ENCODE peak calls at places on chromosome 14, in four cellular contexts. One of them, this sample, is unnamed.

GRCh38 chr14:72776701-72777255 is 117.1 kb downstream of the DPF3 start:
- DNase-seq in GM23248: no peak
- DNase-seq in heart right ventricle: no peak
- DNase-seq in Panc1: no peak
- DNase-seq in this sample: no peak

GRCh38 chr14:23183479-23183878 is at the start of gene SLC7A8:
- DNase-seq in GM23248: peak
- DNase-seq in heart right ventricle: peak
- DNase-seq in Panc1: no peak
- DNase-seq in this sample: peak

GRCh38 chr14:65877187-65877586 is 464.7 kb downstream of the FUT8 start:
- DNase-seq in GM23248: no peak
- DNase-seq in Panc1: no peak
- DNase-seq in heart right ventricle: no peak
- DNase-seq in this sample: no peak

GRCh38 chr14:100424504-100425453 is 101.6 kb downstream of the SLC25A47 start:
- DNase-seq in Panc1: no peak
- DNase-seq in heart right ventricle: no peak
- DNase-seq in GM23248: peak
- DNase-seq in this sample: no peak

GRCh38 chr14:79294506-79294905 is 916.8 kb downstream of the DIO2 start:
- DNase-seq in GM23248: no peak
- DNase-seq in Panc1: no peak
- DNase-seq in heart right ventricle: no peak
- DNase-seq in this sample: no peak

GRCh38 chr14:69716483-69717187 is 50.3 kb upstream of the SRSF5 start:
- DNase-seq in heart right ventricle: no peak
- DNase-seq in GM23248: peak
- DNase-seq in Panc1: no peak
- DNase-seq in this sample: no peak

GRCh38 chr14:69489495-69489894 is 5.0 kb downstream of the PLEKHD1 start:
- DNase-seq in heart right ventricle: no peak
- DNase-seq in Panc1: no peak
- DNase-seq in GM23248: no peak
- DNase-seq in this sample: no peak

GRCh38 chr14:68441532-68441931 is 351.3 kb downstream of the ZFP36L1 start:
- DNase-seq in heart right ventricle: no peak
- DNase-seq in GM23248: peak
- DNase-seq in Panc1: no peak
- DNase-seq in this sample: no peak

GRCh38 chr14:29643415-29644206 is 284.0 kb downstream of the PRKD1 start:
- DNase-seq in GM23248: peak
- DNase-seq in heart right ventricle: no peak
- DNase-seq in Panc1: no peak
- DNase-seq in this sample: peak

GRCh38 chr14:71142375-71143038 is 235.2 kb downstream of the PCNX1 start:
- DNase-seq in GM23248: peak
- DNase-seq in Panc1: no peak
- DNase-seq in heart right ventricle: no peak
- DNase-seq in this sample: no peak

GRCh38 chr14:84825481-84825880 is 704.5 kb upstream of the FLRT2 start:
- DNase-seq in GM23248: peak
- DNase-seq in Panc1: no peak
- DNase-seq in heart right ventricle: no peak
- DNase-seq in this sample: no peak

GRCh38 chr14:74551431-74551830 is 57.9 kb downstream of the ISCA2 start:
- DNase-seq in Panc1: no peak
- DNase-seq in GM23248: no peak
- DNase-seq in heart right ventricle: no peak
- DNase-seq in this sample: no peak

GRCh38 chr14:97523936-97524335 is 726.8 kb downstream of the VRK1 start:
- DNase-seq in GM23248: no peak
- DNase-seq in heart right ventricle: no peak
- DNase-seq in Panc1: no peak
- DNase-seq in this sample: peak

GRCh38 chr14:99737451-99737951 is 53.4 kb downstream of the CYP46A1 start:
- DNase-seq in Panc1: no peak
- DNase-seq in GM23248: peak
- DNase-seq in heart right ventricle: peak
- DNase-seq in this sample: no peak

GRCh38 chr14:53064461-53064860 is 88.7 kb downstream of the DDHD1 start:
- DNase-seq in heart right ventricle: no peak
- DNase-seq in GM23248: no peak
- DNase-seq in Panc1: no peak
- DNase-seq in this sample: no peak

GRCh38 chr14:82704218-82704617 is 1170.6 kb upstream of the SEL1L start:
- DNase-seq in Panc1: no peak
- DNase-seq in GM23248: no peak
- DNase-seq in heart right ventricle: no peak
- DNase-seq in this sample: no peak

GRCh38 chr14:69285661-69286255 is 25.8 kb downstream of the GALNT16 start:
- DNase-seq in Panc1: no peak
- DNase-seq in heart right ventricle: no peak
- DNase-seq in GM23248: no peak
- DNase-seq in this sample: no peak

GRCh38 chr14:100556076-100556475 is 31.1 kb downstream of the BEGAIN start:
- DNase-seq in GM23248: no peak
- DNase-seq in heart right ventricle: no peak
- DNase-seq in Panc1: no peak
- DNase-seq in this sample: no peak

GRCh38 chr14:43778607-43778955 is 728.5 kb downstream of the FSCB start:
- DNase-seq in Panc1: no peak
- DNase-seq in heart right ventricle: no peak
- DNase-seq in GM23248: no peak
- DNase-seq in this sample: no peak

GRCh38 chr14:105711841-105712460 is 185.6 kb downstream of the TMEM121 start:
- DNase-seq in Panc1: no peak
- DNase-seq in GM23248: no peak
- DNase-seq in heart right ventricle: no peak
- DNase-seq in this sample: no peak

GRCh38 chr14:89678715-89679220 is 261.7 kb upstream of the FOXN3 start:
- DNase-seq in GM23248: no peak
- DNase-seq in Panc1: no peak
- DNase-seq in heart right ventricle: no peak
- DNase-seq in this sample: no peak

GRCh38 chr14:52349731-52350130 is 35.6 kb downstream of the PTGER2 start:
- DNase-seq in Panc1: no peak
- DNase-seq in heart right ventricle: no peak
- DNase-seq in GM23248: no peak
- DNase-seq in this sample: no peak

GRCh38 chr14:22474730-22475351 is 114.2 kb downstream of the DAD1 start:
- DNase-seq in heart right ventricle: no peak
- DNase-seq in GM23248: peak
- DNase-seq in Panc1: no peak
- DNase-seq in this sample: peak

GRCh38 chr14:78790262-78790661 is 620.1 kb downstream of the NRXN3 start:
- DNase-seq in heart right ventricle: no peak
- DNase-seq in GM23248: peak
- DNase-seq in Panc1: no peak
- DNase-seq in this sample: peak

GRCh38 chr14:102140027-102140749 is 491 bp downstream of the WDR20 start:
- DNase-seq in GM23248: peak
- DNase-seq in heart right ventricle: no peak
- DNase-seq in Panc1: no peak
- DNase-seq in this sample: peak

GRCh38 chr14:50523271-50524041 is 8.9 kb downstream of the MAP4K5 start:
- DNase-seq in Panc1: no peak
- DNase-seq in GM23248: no peak
- DNase-seq in heart right ventricle: no peak
- DNase-seq in this sample: no peak
- H3K27ac ChIP-seq in Panc1: no peak
- H3K27ac ChIP-seq in GM23248: no peak
- H3K27ac ChIP-seq in heart right ventricle: no peak
- H3K27ac ChIP-seq in this sample: no peak

DNA sequence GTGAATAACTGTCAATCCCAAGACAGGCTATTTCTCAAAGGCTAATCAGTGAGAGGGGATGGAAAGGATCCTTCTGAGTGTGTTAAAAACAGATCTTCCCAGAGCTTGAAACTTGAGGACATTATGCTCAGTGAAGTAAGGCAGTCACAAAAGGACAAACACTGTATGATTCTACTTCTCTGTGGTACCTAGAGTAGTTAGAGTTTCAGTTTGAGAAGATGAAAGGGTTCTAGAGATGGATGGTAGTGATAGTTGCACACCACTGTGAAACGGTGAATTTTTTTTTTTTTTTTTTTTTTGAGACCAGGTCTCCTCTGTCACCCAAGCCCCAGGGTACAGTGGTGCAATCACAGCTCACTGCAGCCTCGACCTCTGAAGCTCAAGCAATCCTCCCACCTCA is 133.8 kb downstream of the SAMD4A start:
- DNase-seq in GM23248: no peak
- DNase-seq in heart right ventricle: no peak
- DNase-seq in Panc1: no peak
- DNase-seq in this sample: no peak
- H3K27ac ChIP-seq in GM23248: no peak
- H3K27ac ChIP-seq in heart right ventricle: no peak
- H3K27ac ChIP-seq in Panc1: no peak
- H3K27ac ChIP-seq in this sample: no peak

GRCh38 chr14:94376108-94376975 is 12.1 kb downstream of the SERPINA1 start:
- DNase-seq in GM23248: no peak
- DNase-seq in heart right ventricle: no peak
- DNase-seq in Panc1: no peak
- DNase-seq in this sample: no peak

GRCh38 chr14:94372021-94372605 is 16.3 kb downstream of the SERPINA1 start:
- DNase-seq in Panc1: no peak
- DNase-seq in GM23248: no peak
- DNase-seq in heart right ventricle: no peak
- DNase-seq in this sample: no peak

GRCh38 chr14:94375552-94376107 is 12.8 kb downstream of the SERPINA1 start:
- DNase-seq in GM23248: no peak
- DNase-seq in heart right ventricle: no peak
- DNase-seq in Panc1: no peak
- DNase-seq in this sample: no peak

GRCh38 chr14:94374749-94375148 is 13.7 kb downstream of the SERPINA1 start:
- DNase-seq in heart right ventricle: no peak
- DNase-seq in Panc1: no peak
- DNase-seq in GM23248: no peak
- DNase-seq in this sample: no peak

DNA sequence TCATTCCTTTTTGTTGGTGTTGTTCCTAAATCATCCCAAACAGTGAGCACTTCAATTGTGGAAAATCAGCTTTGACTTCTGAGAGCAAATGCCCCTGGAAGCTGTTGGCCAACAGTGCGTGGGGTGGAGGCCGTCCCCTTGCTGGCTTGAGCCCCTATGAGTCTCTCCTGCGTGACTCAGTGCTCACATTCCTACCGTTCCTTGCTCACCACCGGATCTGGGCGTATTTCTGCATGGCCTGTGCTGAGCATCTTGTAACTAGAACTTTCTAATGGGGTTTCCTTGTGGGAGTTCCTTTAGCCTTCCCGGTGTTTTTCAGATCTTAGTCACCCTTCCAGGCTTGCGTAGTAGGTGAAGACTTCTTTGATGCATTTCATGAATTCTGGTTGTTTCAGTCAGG is 14.7 kb downstream of the SERPINA1 start:
- DNase-seq in heart right ventricle: no peak
- DNase-seq in GM23248: peak
- DNase-seq in Panc1: peak
- DNase-seq in this sample: no peak
- H3K27ac ChIP-seq in heart right ventricle: no peak
- H3K27ac ChIP-seq in GM23248: peak
- H3K27ac ChIP-seq in Panc1: no peak
- H3K27ac ChIP-seq in this sample: no peak

DNA sequence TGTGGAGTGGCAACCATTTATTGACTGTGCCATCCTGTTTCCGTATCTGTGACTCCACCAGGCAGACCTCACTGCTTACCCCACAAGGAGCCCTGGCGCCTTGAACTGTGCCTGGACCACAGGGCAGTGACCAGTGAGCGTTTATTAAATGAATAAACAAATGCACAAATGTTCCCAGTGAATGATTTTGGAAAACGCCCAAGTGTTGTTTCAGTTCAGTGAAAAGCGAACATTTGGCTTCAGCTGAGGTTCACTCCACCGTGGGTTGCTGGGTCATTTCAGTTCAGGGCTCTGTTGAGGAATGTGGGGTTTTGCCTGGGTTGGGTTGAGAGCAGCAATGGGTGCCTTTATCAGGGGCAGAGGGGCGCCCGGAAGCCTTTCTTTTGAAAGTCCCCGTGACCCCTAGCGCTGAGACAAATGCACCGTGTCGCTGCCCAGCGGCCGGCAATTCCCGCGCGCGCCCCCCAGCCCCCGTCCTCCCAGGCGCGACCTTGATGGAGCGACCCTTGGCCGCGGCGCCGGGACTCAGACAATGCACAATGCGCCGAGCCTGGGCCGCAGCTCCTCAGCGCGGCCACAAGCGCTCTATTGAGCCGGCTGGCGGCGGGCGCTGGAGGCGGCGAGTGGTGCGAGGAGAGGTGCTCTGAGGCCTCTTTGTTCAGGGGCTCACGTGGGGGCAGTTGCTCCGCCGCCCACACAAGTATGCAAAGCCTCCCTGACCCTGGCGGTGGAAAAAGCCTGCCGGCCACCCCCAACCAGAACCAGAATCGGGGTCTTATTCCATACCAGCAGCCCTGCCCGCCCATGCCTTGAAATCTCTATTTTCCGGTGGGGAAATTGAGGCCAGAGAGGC is 40.5 kb upstream of the CLMN start:
- DNase-seq in GM23248: no peak
- DNase-seq in heart right ventricle: no peak
- DNase-seq in Panc1: no peak
- DNase-seq in this sample: no peak
- H3K27ac ChIP-seq in GM23248: no peak
- H3K27ac ChIP-seq in heart right ventricle: no peak
- H3K27ac ChIP-seq in Panc1: no peak
- H3K27ac ChIP-seq in this sample: no peak

GRCh38 chr14:77067632-77068514 is 30.2 kb upstream of the CIPC start:
- DNase-seq in Panc1: peak
- DNase-seq in heart right ventricle: peak
- DNase-seq in GM23248: peak
- DNase-seq in this sample: peak

GRCh38 chr14:77069551-77069950 is 28.5 kb upstream of the CIPC start:
- DNase-seq in heart right ventricle: no peak
- DNase-seq in Panc1: no peak
- DNase-seq in GM23248: no peak
- DNase-seq in this sample: no peak

GRCh38 chr14:77074969-77075368 is 23.1 kb upstream of the CIPC start:
- DNase-seq in Panc1: no peak
- DNase-seq in GM23248: no peak
- DNase-seq in heart right ventricle: no peak
- DNase-seq in this sample: no peak

GRCh38 chr14:77068515-77069200 is 29.4 kb upstream of the CIPC start:
- DNase-seq in heart right ventricle: no peak
- DNase-seq in Panc1: no peak
- DNase-seq in GM23248: no peak
- DNase-seq in this sample: no peak

DNA sequence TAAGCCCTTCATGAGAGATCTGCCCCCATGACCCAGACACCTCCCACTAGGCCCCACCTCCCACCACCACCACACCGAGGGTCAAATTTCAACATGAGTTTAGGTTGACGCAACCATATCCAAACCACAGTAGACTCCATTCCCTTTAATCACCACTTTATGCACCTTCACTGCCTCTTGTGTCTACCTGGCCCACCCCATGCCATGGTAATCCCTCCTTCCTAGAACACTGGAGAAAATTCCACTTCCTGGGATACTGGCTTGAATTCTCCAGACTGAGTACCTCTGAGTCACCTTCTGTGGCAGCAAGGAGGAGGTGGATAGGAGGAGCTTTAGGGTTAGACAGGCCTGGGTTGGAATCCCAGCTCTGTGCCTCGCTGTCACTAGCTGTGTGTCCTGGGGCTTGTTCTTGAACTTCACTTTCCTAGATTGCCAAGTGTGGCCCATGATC is 26.1 kb upstream of the CIPC start:
- DNase-seq in GM23248: peak
- DNase-seq in heart right ventricle: no peak
- DNase-seq in Panc1: no peak
- DNase-seq in this sample: no peak
- H3K27ac ChIP-seq in GM23248: no peak
- H3K27ac ChIP-seq in heart right ventricle: no peak
- H3K27ac ChIP-seq in Panc1: peak
- H3K27ac ChIP-seq in this sample: no peak